ENCODE peak calls at places on chromosomes 5 and 9, in four cellular contexts. One of them, this sample, is unnamed.

GRCh38 chr5:80754900-80755299 is 100.1 kb upstream of the DHFR start:
- DNase-seq in foreskin fibroblast: peak
- DNase-seq in cardiac fibroblast: peak
- DNase-seq in neural crest cell: no peak
- DNase-seq in this sample: no peak

GRCh38 chr9:89172398-89172797 is 6.2 kb downstream of the SHC3 start:
- DNase-seq in cardiac fibroblast: no peak
- DNase-seq in foreskin fibroblast: no peak
- DNase-seq in neural crest cell: no peak
- DNase-seq in this sample: no peak

GRCh38 chr9:134546231-134546731 is 95.3 kb upstream of the COL5A1 start:
- DNase-seq in neural crest cell: no peak
- DNase-seq in foreskin fibroblast: no peak
- DNase-seq in cardiac fibroblast: no peak
- DNase-seq in this sample: no peak

GRCh38 chr5:61306531-61307195 is 25.4 kb upstream of the ZSWIM6 start:
- DNase-seq in foreskin fibroblast: peak
- DNase-seq in neural crest cell: no peak
- DNase-seq in cardiac fibroblast: peak
- DNase-seq in this sample: no peak

GRCh38 chr9:33884856-33885701 is 68.1 kb downstream of the UBE2R2 start:
- DNase-seq in foreskin fibroblast: no peak
- DNase-seq in cardiac fibroblast: peak
- DNase-seq in neural crest cell: no peak
- DNase-seq in this sample: peak

GRCh38 chr5:1227669-1228068 is 2.5 kb downstream of the SLC6A18 start:
- DNase-seq in cardiac fibroblast: no peak
- DNase-seq in neural crest cell: no peak
- DNase-seq in foreskin fibroblast: peak
- DNase-seq in this sample: no peak

GRCh38 chr9:86034863-86035734 is 64.3 kb downstream of the GOLM1 start:
- DNase-seq in neural crest cell: peak
- DNase-seq in foreskin fibroblast: peak
- DNase-seq in cardiac fibroblast: peak
- DNase-seq in this sample: no peak

GRCh38 chr5:149644629-149645028 is 63.3 kb downstream of the ARHGEF37 start:
- DNase-seq in cardiac fibroblast: no peak
- DNase-seq in foreskin fibroblast: no peak
- DNase-seq in neural crest cell: no peak
- DNase-seq in this sample: no peak

GRCh38 chr9:19290103-19290502 is 59.6 kb downstream of the DENND4C start:
- DNase-seq in neural crest cell: no peak
- DNase-seq in foreskin fibroblast: no peak
- DNase-seq in cardiac fibroblast: no peak
- DNase-seq in this sample: no peak

GRCh38 chr5:106290841-106291240 is 1379.9 kb downstream of the EFNA5 start:
- DNase-seq in foreskin fibroblast: peak
- DNase-seq in neural crest cell: no peak
- DNase-seq in cardiac fibroblast: peak
- DNase-seq in this sample: no peak

GRCh38 chr9:137547687-137548543 is 2.3 kb downstream of the PNPLA7 start:
- DNase-seq in cardiac fibroblast: no peak
- DNase-seq in foreskin fibroblast: no peak
- DNase-seq in neural crest cell: no peak
- DNase-seq in this sample: no peak

GRCh38 chr9:37732952-37733351 is 20.7 kb upstream of the TRMT10B start:
- DNase-seq in foreskin fibroblast: no peak
- DNase-seq in neural crest cell: no peak
- DNase-seq in cardiac fibroblast: no peak
- DNase-seq in this sample: no peak

GRCh38 chr5:89932771-89933181 is 476.8 kb downstream of the CETN3 start:
- DNase-seq in foreskin fibroblast: no peak
- DNase-seq in neural crest cell: no peak
- DNase-seq in cardiac fibroblast: peak
- DNase-seq in this sample: no peak

GRCh38 chr5:137078171-137078665 is 420.9 kb downstream of the SPOCK1 start:
- DNase-seq in neural crest cell: no peak
- DNase-seq in foreskin fibroblast: no peak
- DNase-seq in cardiac fibroblast: no peak
- DNase-seq in this sample: peak

GRCh38 chr9:69136781-69137180 is 37.3 kb upstream of the TJP2 start:
- DNase-seq in foreskin fibroblast: no peak
- DNase-seq in neural crest cell: no peak
- DNase-seq in cardiac fibroblast: no peak
- DNase-seq in this sample: no peak

GRCh38 chr5:172642046-172642409 is 965 bp downstream of the NEURL1B start:
- DNase-seq in foreskin fibroblast: no peak
- DNase-seq in neural crest cell: no peak
- DNase-seq in cardiac fibroblast: no peak
- DNase-seq in this sample: no peak

GRCh38 chr5:9903806-9904205 is 273.7 kb upstream of the TAS2R1 start:
- DNase-seq in neural crest cell: no peak
- DNase-seq in foreskin fibroblast: no peak
- DNase-seq in cardiac fibroblast: peak
- DNase-seq in this sample: no peak

GRCh38 chr5:88899338-88899737 is 16.4 kb upstream of the MEF2C start:
- DNase-seq in cardiac fibroblast: no peak
- DNase-seq in neural crest cell: no peak
- DNase-seq in foreskin fibroblast: no peak
- DNase-seq in this sample: no peak

GRCh38 chr9:112218908-112219307 is 43.8 kb upstream of the SUSD1 start:
- DNase-seq in foreskin fibroblast: no peak
- DNase-seq in neural crest cell: no peak
- DNase-seq in cardiac fibroblast: no peak
- DNase-seq in this sample: no peak

GRCh38 chr5:123722451-123722850 is 210.5 kb downstream of the CSNK1G3 start:
- DNase-seq in foreskin fibroblast: no peak
- DNase-seq in cardiac fibroblast: peak
- DNase-seq in neural crest cell: no peak
- DNase-seq in this sample: no peak

GRCh38 chr9:92501671-92502393 is 19.5 kb upstream of the ASPN start:
- DNase-seq in cardiac fibroblast: peak
- DNase-seq in neural crest cell: no peak
- DNase-seq in foreskin fibroblast: peak
- DNase-seq in this sample: no peak

GRCh38 chr9:115882911-115883310 is 270.7 kb upstream of the PAPPA start:
- DNase-seq in foreskin fibroblast: peak
- DNase-seq in neural crest cell: no peak
- DNase-seq in cardiac fibroblast: peak
- DNase-seq in this sample: no peak

GRCh38 chr9:89579741-89580395 is 24.9 kb upstream of the GADD45G start:
- DNase-seq in neural crest cell: no peak
- DNase-seq in cardiac fibroblast: no peak
- DNase-seq in foreskin fibroblast: no peak
- DNase-seq in this sample: no peak

GRCh38 chr9:79889325-79889724 is 317.6 kb downstream of the TLE4 start:
- DNase-seq in foreskin fibroblast: no peak
- DNase-seq in neural crest cell: no peak
- DNase-seq in cardiac fibroblast: no peak
- DNase-seq in this sample: no peak

GRCh38 chr9:97462914-97463313 is 38.6 kb upstream of the TMOD1 start:
- DNase-seq in cardiac fibroblast: no peak
- DNase-seq in foreskin fibroblast: no peak
- DNase-seq in neural crest cell: no peak
- DNase-seq in this sample: no peak

GRCh38 chr9:135879619-135880018 is 27.7 kb downstream of the CAMSAP1 start:
- DNase-seq in foreskin fibroblast: no peak
- DNase-seq in neural crest cell: no peak
- DNase-seq in cardiac fibroblast: no peak
- DNase-seq in this sample: no peak

GRCh38 chr9:36499156-36499886 is 73.4 kb upstream of the MELK start:
- DNase-seq in cardiac fibroblast: no peak
- DNase-seq in foreskin fibroblast: no peak
- DNase-seq in neural crest cell: peak
- DNase-seq in this sample: no peak

GRCh38 chr5:73591102-73591695 is 25.7 kb downstream of the UTP15 start:
- DNase-seq in neural crest cell: peak
- DNase-seq in cardiac fibroblast: peak
- DNase-seq in foreskin fibroblast: peak
- DNase-seq in this sample: peak

GRCh38 chr5:73599378-73599777 is 26.6 kb upstream of the ARHGEF28 start:
- DNase-seq in neural crest cell: no peak
- DNase-seq in cardiac fibroblast: no peak
- DNase-seq in foreskin fibroblast: no peak
- DNase-seq in this sample: no peak

GRCh38 chr5:73591698-73592501 is 26.4 kb downstream of the UTP15 start:
- DNase-seq in foreskin fibroblast: peak
- DNase-seq in cardiac fibroblast: peak
- DNase-seq in neural crest cell: no peak
- DNase-seq in this sample: no peak

GRCh38 chr5:73592546-73592945 is 27.0 kb downstream of the UTP15 start:
- DNase-seq in foreskin fibroblast: peak
- DNase-seq in cardiac fibroblast: peak
- DNase-seq in neural crest cell: no peak
- DNase-seq in this sample: no peak

GRCh38 chr5:73596705-73597328 is 29.2 kb upstream of the ARHGEF28 start:
- DNase-seq in cardiac fibroblast: peak
- DNase-seq in foreskin fibroblast: no peak
- DNase-seq in neural crest cell: peak
- DNase-seq in this sample: no peak
- TF ChIP-seq CTCF in cardiac fibroblast: peak
- TF ChIP-seq CTCF in foreskin fibroblast: peak
- TF ChIP-seq CTCF in neural crest cell: peak
- TF ChIP-seq CTCF in this sample: peak

DNA sequence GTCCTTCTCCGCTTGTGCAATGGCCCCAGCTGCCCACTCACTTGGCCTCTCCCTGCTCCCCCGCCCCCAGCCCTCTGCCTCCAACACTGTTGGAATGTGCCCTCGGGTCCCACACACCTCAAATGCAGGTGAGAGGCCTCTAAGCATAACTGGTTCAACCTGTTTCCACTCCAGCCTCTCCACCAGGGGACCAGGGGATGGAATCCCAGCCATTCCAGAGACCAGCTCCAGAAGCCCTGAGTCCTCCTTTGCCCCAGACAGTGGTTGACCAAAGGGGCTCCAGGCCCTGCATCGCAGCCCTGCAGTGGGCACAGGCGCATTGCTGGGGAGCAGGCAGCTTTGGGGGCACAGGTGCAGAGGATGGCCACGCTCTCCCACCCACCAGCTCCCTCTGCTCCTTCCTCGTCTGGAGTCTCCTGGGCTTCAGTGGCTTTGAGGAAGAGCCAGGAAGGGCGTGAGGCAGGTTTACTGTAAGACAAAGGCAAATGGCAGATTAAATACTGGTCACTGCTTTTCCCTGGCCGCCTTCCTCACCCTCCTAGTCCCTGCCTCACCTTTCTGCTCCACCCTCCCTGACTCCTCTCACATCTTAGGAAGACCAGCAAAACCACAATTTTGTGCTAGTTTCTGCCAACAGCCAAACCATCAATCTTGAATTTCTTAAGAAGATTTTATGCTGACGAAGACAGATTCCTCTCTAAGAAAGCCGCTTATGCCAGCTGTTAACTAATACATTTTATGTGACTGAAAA is 29.1 kb upstream of the IRX2 start:
- DNase-seq in neural crest cell: no peak
- DNase-seq in foreskin fibroblast: no peak
- DNase-seq in cardiac fibroblast: no peak
- DNase-seq in this sample: no peak
- TF ChIP-seq CTCF in neural crest cell: no peak
- TF ChIP-seq CTCF in foreskin fibroblast: no peak
- TF ChIP-seq CTCF in cardiac fibroblast: no peak
- TF ChIP-seq CTCF in this sample: no peak

DNA sequence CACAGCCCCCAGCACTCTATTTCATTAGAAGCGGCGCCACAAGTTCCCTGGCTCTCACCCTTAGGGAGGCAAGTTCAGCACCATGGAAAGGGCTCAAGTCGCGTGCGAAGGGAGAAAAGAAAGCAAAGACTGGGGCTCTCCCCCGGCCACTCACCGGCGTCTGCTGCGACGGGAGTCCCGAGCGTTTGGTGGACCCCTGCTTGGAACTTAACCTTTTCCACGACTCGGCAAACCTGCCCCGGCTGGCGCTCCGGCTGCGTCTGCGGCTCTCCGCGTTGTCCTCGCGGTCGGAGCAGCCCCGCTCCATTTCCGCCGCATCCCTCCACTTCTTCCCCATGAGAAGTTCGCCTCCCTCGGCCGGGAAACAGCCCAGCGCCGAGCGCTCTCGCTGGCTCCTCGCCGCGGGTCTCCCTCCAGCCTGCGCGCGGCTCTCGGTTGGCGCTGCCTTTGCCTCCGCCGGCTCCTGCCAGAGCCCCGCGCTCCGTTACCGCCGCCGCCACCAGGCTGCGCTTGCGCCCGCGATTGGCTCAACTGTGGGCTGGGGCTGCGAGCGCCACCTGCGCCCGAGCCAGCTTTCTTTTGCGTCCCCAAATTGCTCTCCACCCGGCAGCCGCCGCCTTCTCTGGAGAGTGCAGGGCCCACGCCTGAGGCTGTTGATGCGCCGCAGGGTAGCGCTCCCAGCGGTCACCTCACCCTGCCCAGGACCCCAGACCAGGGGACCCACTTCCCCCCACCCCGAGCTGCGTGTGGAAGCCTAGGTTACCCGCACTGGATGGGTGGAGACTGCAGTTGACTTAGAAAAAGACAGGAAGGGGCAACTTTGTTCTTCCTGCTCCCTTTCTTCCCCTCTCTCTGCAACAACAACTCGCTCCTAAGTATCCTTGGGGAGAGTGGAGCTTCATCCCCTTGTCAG is 321.6 kb downstream of the CEMIP2 start:
- DNase-seq in foreskin fibroblast: peak
- DNase-seq in neural crest cell: peak
- DNase-seq in cardiac fibroblast: peak
- DNase-seq in this sample: peak
- TF ChIP-seq CTCF in foreskin fibroblast: peak
- TF ChIP-seq CTCF in neural crest cell: peak
- TF ChIP-seq CTCF in cardiac fibroblast: no peak
- TF ChIP-seq CTCF in this sample: peak

DNA sequence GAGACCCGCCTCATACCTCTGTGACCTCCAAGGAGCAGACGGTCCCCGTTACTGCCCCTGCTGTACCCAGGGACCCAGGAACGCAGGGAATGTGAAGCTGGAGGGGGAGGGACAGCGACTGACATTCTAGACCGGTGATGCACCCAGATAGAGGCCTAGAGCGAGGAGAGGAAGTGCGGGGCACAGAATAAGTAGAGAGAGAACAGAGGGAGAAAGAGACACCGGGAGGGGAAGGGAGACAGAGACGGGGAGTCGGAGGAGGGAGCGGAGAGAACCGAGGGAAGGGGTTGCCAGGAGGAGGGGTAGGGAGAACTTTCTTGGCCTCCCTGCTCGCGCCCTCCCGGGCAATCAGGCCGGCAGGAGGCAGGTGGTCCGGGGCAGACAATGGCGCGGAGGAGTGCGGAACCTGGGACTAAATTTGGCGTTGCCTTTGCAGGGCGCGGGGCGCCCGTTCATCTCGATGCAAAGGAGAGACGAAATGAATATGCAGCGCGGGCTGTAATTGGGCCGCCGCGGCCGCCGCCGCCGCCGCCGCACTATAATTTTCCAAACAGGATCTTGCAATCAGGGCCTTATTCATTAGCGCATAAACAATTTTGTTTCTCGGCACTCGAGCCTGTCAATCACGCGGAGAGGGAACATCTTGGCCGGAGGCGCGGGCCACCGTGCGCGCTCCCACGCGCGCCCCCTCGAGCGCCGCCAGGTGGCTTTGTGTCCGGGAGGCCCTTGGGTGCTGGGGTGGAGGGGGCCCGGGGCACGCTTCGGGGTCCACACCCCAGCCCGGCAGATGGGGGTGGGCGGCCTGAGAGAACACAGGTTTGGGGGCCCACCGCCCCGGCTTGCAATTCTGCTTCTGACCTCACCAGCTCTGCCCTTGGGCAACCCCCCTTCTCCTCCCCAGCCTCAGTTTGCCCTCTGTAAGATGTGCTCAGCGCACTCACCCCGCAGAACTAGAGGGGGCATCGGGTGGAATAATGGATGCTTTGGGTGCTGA is 32.9 kb downstream of the NDUFA8 start:
- DNase-seq in cardiac fibroblast: peak
- DNase-seq in foreskin fibroblast: peak
- DNase-seq in neural crest cell: no peak
- DNase-seq in this sample: no peak
- TF ChIP-seq CTCF in cardiac fibroblast: no peak
- TF ChIP-seq CTCF in foreskin fibroblast: no peak
- TF ChIP-seq CTCF in neural crest cell: no peak
- TF ChIP-seq CTCF in this sample: peak